ENCODE peak calls at places on chromosomes 2 and 18, in five cellular contexts. P is right cardiac atrium; D is PC-3; Z is activated T-cell treated with anti-CD3 and anti-CD28 coated beads, Interleukin-2, amount 50 U/mL, for 72 hours; C is activated T-helper 17 cell treated with anti-CD3 and anti-CD28 coated beads, Interleukin-2, amount 50 U/mL, for 72 hours. U is an unnamed sample.

GRCh38 chr2:110875384-110875725 is 143.0 kb downstream of the ACOXL start:
- ATAC-seq in C (no peak), Z (no peak), D (no peak), P (no peak), U (no peak)

GRCh38 chr2:148989882-148990493 is 48.5 kb upstream of the LYPD6B start:
- ATAC-seq in P (peak; percentile 90), C (peak; percentile 46), D (peak; percentile 92), Z (peak; percentile 85), U (peak; percentile 79)

GRCh38 chr2:101893676-101894381 is 97.9 kb upstream of the IL1R2 start:
- ATAC-seq in P (peak; percentile 31), Z (no peak), D (no peak), C (no peak), U (no peak)

GRCh38 chr2:219182331-219183150 is 4.5 kb downstream of the RETREG2 start:
- ATAC-seq in C (no peak), Z (no peak), D (no peak), P (no peak), U (no peak)

GRCh38 chr2:80889009-80889408 is 584.5 kb upstream of the LRRTM1 start:
- ATAC-seq in C (no peak), P (no peak), Z (no peak), D (no peak), U (no peak)

GRCh38 chr2:86790134-86790827 is 432 bp downstream of the CD8A start:
- ATAC-seq in P (no peak), C (peak; percentile 11), D (no peak), Z (no peak), U (no peak)

GRCh38 chr2:181152701-181153100 is 172.3 kb downstream of the UBE2E3 start:
- ATAC-seq in P (no peak), D (no peak), Z (no peak), C (no peak), U (no peak)

GRCh38 chr2:238439912-238440311 is 13.2 kb downstream of the ASB1 start:
- ATAC-seq in C (peak; percentile 70), D (peak; percentile 11), P (no peak), Z (peak; percentile 58), U (no peak)

GRCh38 chr2:170518911-170519310 is 196.2 kb upstream of the SP5 start:
- ATAC-seq in D (no peak), P (no peak), C (no peak), Z (no peak), U (no peak)

GRCh38 chr2:105738658-105739051 is 6.1 kb upstream of the NCK2 start:
- ATAC-seq in D (no peak), Z (peak; percentile 67), C (peak; percentile 47), P (no peak), U (no peak)

GRCh38 chr2:217777906-217778305 is 224.9 kb downstream of the TNS1 start:
- ATAC-seq in P (peak; percentile 26), Z (no peak), D (no peak), C (no peak), U (peak; percentile 33)

GRCh38 chr18:48797841-48798255 is 152.9 kb downstream of the SMAD7 start:
- ATAC-seq in D (no peak), P (peak; percentile 85), C (no peak), Z (no peak), U (no peak)

GRCh38 chr2:160375802-160376469 is 117.7 kb downstream of the RBMS1 start:
- ATAC-seq in C (peak; percentile 40), D (peak; percentile 78), P (peak; percentile 65), Z (no peak), U (peak; percentile 72)

GRCh38 chr2:132577693-132578092 is 92.3 kb downstream of the LYPD1 start:
- ATAC-seq in C (no peak), D (no peak), P (no peak), Z (no peak), U (no peak)

GRCh38 chr2:120402070-120402440 is 56.1 kb downstream of the INHBB start:
- ATAC-seq in Z (no peak), C (no peak), D (no peak), P (no peak), U (no peak)

GRCh38 chr2:67050621-67051020 is 346.5 kb upstream of the ETAA1 start:
- ATAC-seq in Z (no peak), D (no peak), C (no peak), P (no peak), U (no peak)

GRCh38 chr2:200272320-200272719 is 34.2 kb upstream of the SPATS2L start:
- ATAC-seq in C (no peak), Z (no peak), P (no peak), D (no peak), U (no peak)

GRCh38 chr2:56449449-56449860 is 265.7 kb downstream of the CCDC85A start:
- ATAC-seq in C (no peak), D (no peak), Z (no peak), P (no peak), U (no peak)

GRCh38 chr2:27174638-27175037 is 25.8 kb downstream of the TCF23 start:
- ATAC-seq in Z (no peak), C (no peak), D (no peak), P (no peak), U (no peak)

GRCh38 chr18:37487400-37487831 is 78.2 kb downstream of the CELF4 start:
- ATAC-seq in Z (no peak), P (peak; percentile 85), C (no peak), D (no peak), U (no peak)

GRCh38 chr18:59878644-59879043 is 21.2 kb upstream of the PMAIP1 start:
- ATAC-seq in P (no peak), Z (peak; percentile 67), D (no peak), C (peak; percentile 55), U (no peak)

GRCh38 chr2:54618646-54619565 is 104.6 kb upstream of the EML6 start:
- ATAC-seq in D (no peak), Z (no peak), P (peak; percentile 54), C (no peak), U (no peak)

GRCh38 chr2:106184394-106184793 is 9.7 kb downstream of the UXS1 start:
- ATAC-seq in Z (no peak), C (no peak), D (no peak), P (no peak), U (no peak)

GRCh38 chr2:68418855-68419254 is 48.2 kb downstream of the FBXO48 start:
- ATAC-seq in P (no peak), D (no peak), Z (no peak), C (no peak), U (no peak)

GRCh38 chr2:150045601-150046000 is 441.9 kb downstream of the RND3 start:
- ATAC-seq in P (no peak), C (no peak), Z (no peak), D (peak; percentile 59), U (no peak)

GRCh38 chr18:2818281-2818680 is 28.5 kb upstream of the EMILIN2 start:
- ATAC-seq in P (no peak), D (no peak), C (no peak), Z (no peak), U (no peak)

GRCh38 chr2:128685841-128686497 is 367.3 kb upstream of the HS6ST1 start:
- ATAC-seq in C (no peak), P (no peak), D (no peak), Z (no peak), U (no peak)

GRCh38 chr2:112995346-112995920 is 9.8 kb upstream of the IL36A start:
- ATAC-seq in P (no peak), D (no peak), C (peak; percentile 66), Z (peak; percentile 39), U (no peak)

GRCh38 chr18:3610818-3611217 is 160.8 kb downstream of the TGIF1 start:
- ATAC-seq in D (no peak), C (peak; percentile 58), P (no peak), Z (peak; percentile 70), U (no peak)

U was measured in esophagus mucosa.